ENCODE peak calls at places on chromosomes 12 and 14, in four cellular contexts. R, O, T and D are unnamed samples.
A peak's percentile ranks its signal among the peaks of the same experiment; 100 is the strongest.

GRCh38 chr12:2483713-2484112 is 311.1 kb upstream of the FKBP4 start:
- DNase-seq in R (no peak), O (no peak), T (no peak), D (no peak)

GRCh38 chr14:65026526-65026925 is 39.8 kb downstream of the FNTB start:
- DNase-seq in R (no peak), O (no peak), T (no peak), D (no peak)

GRCh38 chr14:68124885-68125731 is 305.5 kb downstream of the RAD51B start:
- DNase-seq in R (no peak), O (peak; percentile 51), T (no peak), D (no peak)

GRCh38 chr14:104307246-104307626 is 168.8 kb downstream of the KIF26A start:
- DNase-seq in R (no peak), O (no peak), T (no peak), D (no peak)

GRCh38 chr12:86421333-86421732 is 165.1 kb upstream of the MGAT4C start:
- DNase-seq in R (no peak), O (no peak), T (no peak), D (no peak)

GRCh38 chr12:71046215-71046614 is 111.6 kb downstream of the TSPAN8 start:
- DNase-seq in R (no peak), O (no peak), T (no peak), D (no peak)

GRCh38 chr12:54390668-54391551 is 6.4 kb upstream of the ZNF385A start:
- DNase-seq in R (peak; percentile 53), O (peak; percentile 49), T (peak; percentile 88), D (peak; percentile 64)

GRCh38 chr12:69002969-69003368 is 70.0 kb upstream of the CPM start:
- DNase-seq in R (no peak), O (no peak), T (no peak), D (no peak)

GRCh38 chr12:48004039-48004940 is at the start of gene COL2A1:
- DNase-seq in R (no peak), O (peak; percentile 35), T (peak; percentile 52), D (no peak)

GRCh38 chr14:104238424-104239184 is 100.2 kb downstream of the KIF26A start:
- DNase-seq in R (no peak), O (no peak), T (no peak), D (no peak)

GRCh38 chr14:40218282-40218941 is 786.2 kb upstream of the FBXO33 start:
- DNase-seq in R (no peak), O (no peak), T (no peak), D (no peak)

GRCh38 chr14:104450811-104451401 is 128.7 kb upstream of the C14orf180 start:
- DNase-seq in R (no peak), O (no peak), T (no peak), D (no peak)

GRCh38 chr14:55129428-55130193 is 559 bp downstream of the LGALS3 start:
- DNase-seq in R (peak; percentile 40), O (peak; percentile 82), T (peak; percentile 79), D (peak; percentile 52)

GRCh38 chr12:50268482-50268881 is 14.8 kb downstream of the LIMA1 start:
- DNase-seq in R (no peak), O (no peak), T (no peak), D (no peak)

GRCh38 chr14:21092147-21093011 is 6.1 kb downstream of the ZNF219 start:
- DNase-seq in R (peak; percentile 90), O (peak; percentile 74), T (peak; percentile 98), D (peak; percentile 83)

GRCh38 chr14:103496776-103497175 is 25.9 kb downstream of the CKB start:
- DNase-seq in R (no peak), O (no peak), T (no peak), D (no peak)

GRCh38 chr12:126831115-126831514 is 1435.9 kb upstream of the TMEM132C start:
- DNase-seq in R (no peak), O (no peak), T (no peak), D (no peak)

GRCh38 chr14:38329236-38329635 is 73.3 kb upstream of the CLEC14A start:
- DNase-seq in R (no peak), O (no peak), T (no peak), D (no peak)

GRCh38 chr12:59780605-59781135 is 184.8 kb downstream of the SLC16A7 start:
- DNase-seq in R (no peak), O (no peak), T (no peak), D (no peak)

GRCh38 chr12:107632246-107632645 is 53.4 kb upstream of the PWP1 start:
- DNase-seq in R (no peak), O (no peak), T (no peak), D (no peak)

GRCh38 chr12:67474934-67475620 is 173.5 kb upstream of the DYRK2 start:
- DNase-seq in R (no peak), O (no peak), T (no peak), D (no peak)